ENCODE peak calls at places on chromosome 11, in six cellular contexts. B is GM13977, K is GM13976, E is AG09309, S is fibroblast of lung, M is hepatocyte. X is an unnamed sample.

GRCh38 chr11:13256216-13256615 is 21.4 kb upstream of the BMAL1 start:
- DNase-seq in S (no peak), E (no peak), M (no peak), K (no peak), B (no peak), X (no peak)

GRCh38 chr11:12029738-12030363 is 21.4 kb upstream of the DKK3 start:
- DNase-seq in B (no peak), E (no peak), S (peak; percentile 55), K (no peak), M (no peak), X (no peak)

GRCh38 chr11:69554849-69555248 is 73.4 kb downstream of the LINC01488 start:
- DNase-seq in S (no peak), B (no peak), M (no peak), K (no peak), E (no peak), X (no peak)

GRCh38 chr11:79419120-79419519 is 21.7 kb downstream of the TENM4 start:
- DNase-seq in S (peak; percentile 66), K (no peak), E (no peak), B (no peak), M (peak; percentile 73), X (no peak)

GRCh38 chr11:113991170-113991569 is 16.3 kb downstream of the HTR3A start:
- DNase-seq in S (peak; percentile 47), E (no peak), B (no peak), K (no peak), M (peak; percentile 77), X (peak; percentile 85)

GRCh38 chr11:127074151-127074761 is 73.7 kb upstream of the KIRREL3 start:
- DNase-seq in M (peak; percentile 70), B (peak; percentile 63), S (peak; percentile 6), K (peak; percentile 53), E (peak; percentile 8), X (peak; percentile 56)

GRCh38 chr11:43998308-43998707 is 49.5 kb upstream of the ACCSL start:
- DNase-seq in S (no peak), B (no peak), M (no peak), K (no peak), E (no peak), X (no peak)

GRCh38 chr11:102733232-102733875 is 8.6 kb upstream of the MMP8 start:
- DNase-seq in B (peak; percentile 57), E (no peak), S (peak; percentile 47), K (peak; percentile 71), M (peak; percentile 83), X (peak; percentile 83)

GRCh38 chr11:29231586-29231985 is 785.2 kb downstream of the KCNA4 start:
- DNase-seq in K (no peak), M (no peak), S (no peak), B (no peak), E (no peak), X (no peak)

GRCh38 chr11:76615950-76616349 is 54.6 kb downstream of the LRRC32 start:
- DNase-seq in E (no peak), B (no peak), S (peak; percentile 49), M (no peak), K (no peak), X (no peak)

GRCh38 chr11:110173775-110174644 is 80.8 kb downstream of the ZC3H12C start:
- DNase-seq in M (peak; percentile 84), B (peak; percentile 62), K (peak; percentile 69), E (no peak), S (peak; percentile 81), X (peak; percentile 85)

DNA sequence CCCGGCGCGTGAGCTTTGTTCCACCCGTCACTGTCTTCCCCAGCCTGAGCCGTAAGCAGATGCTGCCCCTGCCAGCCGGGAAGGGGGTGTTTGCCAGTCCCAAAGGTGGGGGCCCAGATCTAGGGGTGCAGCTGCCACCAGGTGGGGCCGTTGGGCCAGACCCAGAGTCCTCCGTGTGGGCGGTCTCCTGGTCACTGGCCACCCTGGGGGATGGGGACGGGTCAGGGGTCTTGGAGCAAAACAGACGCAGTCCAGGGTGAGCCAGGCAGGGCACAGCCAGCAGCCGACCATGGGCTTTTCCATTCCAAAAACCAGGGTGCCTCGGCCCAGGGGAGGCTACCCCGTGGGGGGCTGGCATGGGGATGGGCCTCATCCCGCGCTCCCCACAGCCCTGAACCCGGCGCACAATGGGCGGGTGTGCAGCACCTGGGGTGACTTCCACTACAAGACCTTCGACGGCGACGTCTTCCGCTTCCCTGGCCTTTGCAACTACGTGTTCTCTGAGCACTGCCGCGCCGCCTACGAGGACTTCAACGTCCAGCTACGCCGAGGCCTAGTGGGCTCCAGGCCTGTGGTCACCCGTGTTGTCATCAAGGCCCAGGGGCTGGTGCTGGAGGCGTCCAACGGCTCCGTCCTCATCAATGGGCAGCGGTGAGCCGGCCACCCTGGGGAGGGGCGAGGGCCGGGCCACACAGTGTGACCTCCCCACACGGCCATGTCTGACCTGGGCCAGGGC is 3.5 kb downstream of the MUC5B start:
- DNase-seq in E (no peak), S (no peak), B (no peak), K (no peak), M (no peak), X (peak; percentile 49)
- TF ChIP-seq CTCF in E (no peak), S (no peak), B (peak; percentile 19), K (no peak), M (no peak), X (peak; percentile 38)

GRCh38 chr11:65892661-65893317 is 2.3 kb downstream of the CCDC85B start:
- DNase-seq in M (no peak), E (no peak), K (no peak), S (no peak), B (no peak), X (no peak)

GRCh38 chr11:65888163-65888814 is at the start of gene FIBP:
- DNase-seq in K (peak; percentile 98), M (peak; percentile 98), E (peak; percentile 87), B (peak; percentile 97), S (peak; percentile 97), X (peak; percentile 98)

GRCh38 chr11:65890324-65891179 is at the start of gene CCDC85B:
- DNase-seq in S (peak; percentile 97), B (peak; percentile 98), K (peak; percentile 96), E (peak; percentile 88), M (peak; percentile 98), X (peak; percentile 96)

GRCh38 chr11:65894034-65894591 is 3.6 kb downstream of the CCDC85B start:
- DNase-seq in K (no peak), M (no peak), E (no peak), B (no peak), S (no peak), X (no peak)

GRCh38 chr11:65891180-65892136 is 985 bp downstream of the CCDC85B start:
- DNase-seq in B (peak; percentile 58), M (no peak), K (no peak), E (no peak), S (peak; percentile 37), X (peak; percentile 79)
- TF ChIP-seq CTCF in B (peak; percentile 72), M (peak; percentile 19), K (peak; percentile 73), E (peak; percentile 34), S (peak; percentile 7), X (peak; percentile 52)

DNA sequence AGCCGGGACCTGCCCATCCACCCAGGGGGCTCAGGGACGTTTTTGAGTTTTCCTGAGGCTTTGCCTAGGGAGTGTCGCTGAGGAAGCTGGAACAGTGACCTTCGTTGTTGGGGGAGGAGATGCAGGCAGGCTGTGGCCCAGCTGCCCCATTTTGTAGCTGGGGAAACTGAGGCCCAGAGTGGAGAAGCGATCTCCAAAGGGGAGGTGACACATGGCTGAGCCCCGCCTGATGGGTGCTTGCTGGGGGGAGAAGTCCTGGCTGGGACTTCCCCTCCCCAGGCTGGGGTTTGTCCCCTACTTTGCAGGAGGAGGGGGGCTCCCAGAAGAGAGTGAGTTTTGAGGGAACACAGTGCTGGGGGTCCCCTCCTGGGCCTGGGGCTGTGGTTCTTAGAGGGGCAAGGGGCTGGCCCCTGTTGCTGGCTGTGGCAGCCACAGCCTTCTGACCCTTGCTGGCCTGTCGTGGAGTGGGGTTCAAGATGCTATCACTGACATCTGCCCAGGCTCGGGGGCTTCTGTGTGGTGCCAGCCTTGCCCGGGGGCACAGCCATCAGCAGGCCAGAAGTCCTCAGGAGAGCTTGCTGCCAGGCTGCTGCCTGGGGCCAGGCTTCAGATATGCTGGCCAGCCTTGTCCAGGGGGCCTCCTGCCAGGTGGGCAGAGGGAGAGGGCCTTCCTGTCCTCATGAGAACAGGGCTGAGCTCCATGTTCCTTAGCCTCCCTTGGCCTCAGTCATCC is 21.4 kb downstream of the KCNQ1 start:
- DNase-seq in B (no peak), S (no peak), M (no peak), E (no peak), K (peak; percentile 38), X (no peak)
- TF ChIP-seq CTCF in B (no peak), S (no peak), M (no peak), E (no peak), K (no peak), X (no peak)

GRCh38 chr11:35711924-35712323 is 49.3 kb downstream of the TRIM44 start:
- DNase-seq in E (no peak), M (no peak), S (no peak), B (no peak), K (no peak), X (no peak)

GRCh38 chr11:35714882-35715612 is 52.5 kb downstream of the TRIM44 start:
- DNase-seq in S (peak; percentile 37), M (peak; percentile 20), K (peak; percentile 13), E (peak; percentile 31), B (peak; percentile 35), X (no peak)

GRCh38 chr11:35712533-35712932 is 50.0 kb downstream of the TRIM44 start:
- DNase-seq in B (no peak), E (no peak), M (no peak), K (no peak), S (no peak), X (no peak)

GRCh38 chr11:35709386-35709785 is 46.8 kb downstream of the TRIM44 start:
- DNase-seq in E (no peak), S (no peak), K (no peak), B (no peak), M (no peak), X (no peak)

DNA sequence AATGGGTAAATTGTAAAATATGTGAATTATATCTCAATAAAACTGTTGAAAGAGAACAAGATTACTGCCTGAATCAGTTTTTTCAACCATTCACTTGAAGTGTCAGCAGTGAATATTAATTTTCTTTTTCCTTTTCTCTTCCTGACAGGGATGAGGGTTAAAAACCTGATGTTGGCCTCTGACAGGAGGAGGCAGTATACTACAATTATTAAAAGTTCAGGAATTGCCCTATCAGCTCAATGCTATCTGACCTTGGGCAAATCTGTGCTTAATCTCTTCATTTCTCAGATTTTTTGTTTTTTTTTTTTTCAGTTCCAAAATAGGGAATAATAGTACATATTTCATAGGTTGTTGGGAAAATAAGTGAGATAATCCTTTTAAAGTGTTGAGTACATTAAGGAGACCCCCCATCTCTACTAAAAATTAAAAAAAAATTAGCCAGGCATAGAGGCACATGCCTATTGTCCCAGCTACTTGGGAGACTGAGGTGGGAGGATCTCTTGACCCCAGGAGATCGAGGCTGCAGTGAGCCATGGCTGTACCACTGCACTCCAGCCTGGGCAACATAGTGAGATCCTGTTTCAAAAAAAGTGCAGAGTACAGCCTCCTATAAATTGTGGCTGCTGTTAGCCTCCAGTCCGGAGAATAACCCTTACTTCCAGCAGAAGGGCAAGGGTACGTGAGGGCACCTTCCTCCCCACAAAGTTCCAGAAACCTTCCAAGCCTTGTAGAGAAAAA is 48.8 kb downstream of the TRIM44 start:
- DNase-seq in S (peak; percentile 6), M (no peak), E (no peak), B (no peak), K (no peak), X (no peak)
- TF ChIP-seq CTCF in S (no peak), M (peak; percentile 22), E (no peak), B (peak; percentile 31), K (peak; percentile 10), X (peak; percentile 21)

DNA sequence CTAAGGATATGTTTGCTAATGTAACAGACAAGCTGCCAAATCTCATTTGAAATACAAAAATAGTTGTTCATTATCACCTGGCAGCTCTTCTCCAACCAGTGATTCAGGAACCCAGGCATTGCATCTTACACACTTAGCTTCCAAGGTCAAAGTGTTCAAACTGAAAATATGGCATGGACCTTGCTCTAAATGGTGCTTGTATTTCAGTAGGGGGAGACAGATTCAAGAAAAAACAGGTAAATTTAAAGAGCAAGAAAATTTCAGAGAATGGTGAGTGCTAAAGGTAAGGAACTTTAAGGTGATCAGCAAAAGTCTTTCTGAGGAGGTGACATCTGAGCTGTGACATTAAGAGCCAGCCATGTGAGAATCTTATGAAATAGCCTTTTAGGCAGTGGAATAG is 82.8 kb upstream of the E2F8 start:
- DNase-seq in M (no peak), E (no peak), K (no peak), S (peak; percentile 26), B (no peak), X (no peak)
- TF ChIP-seq CTCF in M (no peak), E (peak; percentile 34), K (no peak), S (no peak), B (peak; percentile 41), X (no peak)